ENCODE peak calls at places on chromosomes 3 and 15, in ten cellular contexts. One of them, this sample, is unnamed.

GRCh38 chr15:87638554-87639083 is 617.9 kb downstream of the NTRK3 start:
- DNase-seq in RPMI7951: no peak
- DNase-seq in Caco-2: no peak
- DNase-seq in ELR: no peak
- DNase-seq in activated CD8-positive, alpha-beta memory T cell treated with anti-CD3 and anti-CD28 coated beads for 24 hours: no peak
- DNase-seq in fibroblast of pulmonary artery: no peak
- DNase-seq in NCI-H524 treated with DMSO at 0.1 percent for 48 hours: no peak
- DNase-seq in WERI-Rb-1: no peak
- DNase-seq in cardiac fibroblast: no peak
- DNase-seq in SK-N-DZ: no peak
- DNase-seq in this sample: no peak

GRCh38 chr3:168157301-168157700 is 61.6 kb upstream of the GOLIM4 start:
- DNase-seq in RPMI7951: no peak
- DNase-seq in Caco-2: peak
- DNase-seq in ELR: no peak
- DNase-seq in activated CD8-positive, alpha-beta memory T cell treated with anti-CD3 and anti-CD28 coated beads for 24 hours: no peak
- DNase-seq in fibroblast of pulmonary artery: no peak
- DNase-seq in NCI-H524 treated with DMSO at 0.1 percent for 48 hours: no peak
- DNase-seq in WERI-Rb-1: no peak
- DNase-seq in cardiac fibroblast: no peak
- DNase-seq in SK-N-DZ: no peak
- DNase-seq in this sample: no peak

GRCh38 chr3:101091489-101091888 is 98.3 kb upstream of the ABI3BP start:
- DNase-seq in RPMI7951: peak
- DNase-seq in Caco-2: no peak
- DNase-seq in ELR: peak
- DNase-seq in activated CD8-positive, alpha-beta memory T cell treated with anti-CD3 and anti-CD28 coated beads for 24 hours: no peak
- DNase-seq in fibroblast of pulmonary artery: no peak
- DNase-seq in NCI-H524 treated with DMSO at 0.1 percent for 48 hours: no peak
- DNase-seq in WERI-Rb-1: no peak
- DNase-seq in cardiac fibroblast: peak
- DNase-seq in SK-N-DZ: no peak
- DNase-seq in this sample: no peak

GRCh38 chr3:85384372-85384771 is 425.6 kb downstream of the CADM2 start:
- DNase-seq in RPMI7951: no peak
- DNase-seq in Caco-2: no peak
- DNase-seq in ELR: no peak
- DNase-seq in activated CD8-positive, alpha-beta memory T cell treated with anti-CD3 and anti-CD28 coated beads for 24 hours: no peak
- DNase-seq in fibroblast of pulmonary artery: no peak
- DNase-seq in NCI-H524 treated with DMSO at 0.1 percent for 48 hours: no peak
- DNase-seq in WERI-Rb-1: no peak
- DNase-seq in cardiac fibroblast: no peak
- DNase-seq in SK-N-DZ: no peak
- DNase-seq in this sample: no peak

GRCh38 chr15:60006808-60007346 is 2.8 kb downstream of the FOXB1 start:
- DNase-seq in RPMI7951: no peak
- DNase-seq in Caco-2: no peak
- DNase-seq in ELR: no peak
- DNase-seq in activated CD8-positive, alpha-beta memory T cell treated with anti-CD3 and anti-CD28 coated beads for 24 hours: no peak
- DNase-seq in fibroblast of pulmonary artery: no peak
- DNase-seq in NCI-H524 treated with DMSO at 0.1 percent for 48 hours: no peak
- DNase-seq in WERI-Rb-1: no peak
- DNase-seq in cardiac fibroblast: no peak
- DNase-seq in SK-N-DZ: no peak
- DNase-seq in this sample: no peak

GRCh38 chr3:36714343-36714742 is 50.0 kb downstream of the DCLK3 start:
- DNase-seq in RPMI7951: peak
- DNase-seq in Caco-2: no peak
- DNase-seq in ELR: peak
- DNase-seq in activated CD8-positive, alpha-beta memory T cell treated with anti-CD3 and anti-CD28 coated beads for 24 hours: no peak
- DNase-seq in fibroblast of pulmonary artery: peak
- DNase-seq in NCI-H524 treated with DMSO at 0.1 percent for 48 hours: no peak
- DNase-seq in WERI-Rb-1: no peak
- DNase-seq in cardiac fibroblast: peak
- DNase-seq in SK-N-DZ: no peak
- DNase-seq in this sample: no peak

GRCh38 chr15:58466566-58466965 is 34.8 kb downstream of the LIPC start:
- DNase-seq in RPMI7951: no peak
- DNase-seq in Caco-2: no peak
- DNase-seq in ELR: no peak
- DNase-seq in activated CD8-positive, alpha-beta memory T cell treated with anti-CD3 and anti-CD28 coated beads for 24 hours: no peak
- DNase-seq in fibroblast of pulmonary artery: no peak
- DNase-seq in NCI-H524 treated with DMSO at 0.1 percent for 48 hours: no peak
- DNase-seq in WERI-Rb-1: no peak
- DNase-seq in cardiac fibroblast: no peak
- DNase-seq in SK-N-DZ: no peak
- DNase-seq in this sample: no peak

GRCh38 chr3:196431193-196432136 is 762 bp downstream of the UBXN7 start:
- DNase-seq in RPMI7951: peak
- DNase-seq in Caco-2: peak
- DNase-seq in ELR: peak
- DNase-seq in activated CD8-positive, alpha-beta memory T cell treated with anti-CD3 and anti-CD28 coated beads for 24 hours: peak
- DNase-seq in fibroblast of pulmonary artery: peak
- DNase-seq in NCI-H524 treated with DMSO at 0.1 percent for 48 hours: peak
- DNase-seq in WERI-Rb-1: no peak
- DNase-seq in cardiac fibroblast: peak
- DNase-seq in SK-N-DZ: peak
- DNase-seq in this sample: peak

GRCh38 chr3:23041918-23042696 is 161.0 kb upstream of the UBE2E2 start:
- DNase-seq in RPMI7951: peak
- DNase-seq in Caco-2: no peak
- DNase-seq in ELR: peak
- DNase-seq in activated CD8-positive, alpha-beta memory T cell treated with anti-CD3 and anti-CD28 coated beads for 24 hours: no peak
- DNase-seq in fibroblast of pulmonary artery: no peak
- DNase-seq in NCI-H524 treated with DMSO at 0.1 percent for 48 hours: no peak
- DNase-seq in WERI-Rb-1: no peak
- DNase-seq in cardiac fibroblast: peak
- DNase-seq in SK-N-DZ: no peak
- DNase-seq in this sample: no peak

GRCh38 chr15:95556866-95557225 is 773.7 kb upstream of the NR2F2 start:
- DNase-seq in RPMI7951: peak
- DNase-seq in Caco-2: no peak
- DNase-seq in ELR: no peak
- DNase-seq in activated CD8-positive, alpha-beta memory T cell treated with anti-CD3 and anti-CD28 coated beads for 24 hours: no peak
- DNase-seq in fibroblast of pulmonary artery: peak
- DNase-seq in NCI-H524 treated with DMSO at 0.1 percent for 48 hours: no peak
- DNase-seq in WERI-Rb-1: no peak
- DNase-seq in cardiac fibroblast: peak
- DNase-seq in SK-N-DZ: no peak
- DNase-seq in this sample: no peak

This sample was measured in lung microvascular endothelial cell.